ENCODE peak calls at places on chromosomes 2 and 18, in eight cellular contexts. F is effector memory CD4-positive, alpha-beta T cell; Q is aorta; X is cardiac muscle cell; Y is transverse colon; S is CD8-positive, alpha-beta T cell; D is suprapubic skin; M is GM23248. P is an unnamed sample. For H3K4me1, the result is how much of the 10 kb centered on the place peaks cover.

GRCh38 chr2:36356199-36356989 is 816 bp downstream of the CRIM1 start:
- DNase-seq in F (no peak), Q (peak), X (peak), Y (peak), S (no peak), D (peak), M (peak), P (peak)

GRCh38 chr18:45009766-45010165 is 329.1 kb downstream of the SETBP1 start:
- DNase-seq in F (no peak), Q (no peak), X (no peak), Y (no peak), S (no peak), D (no peak), M (no peak), P (no peak)

GRCh38 chr2:150931447-150931846 is 330.2 kb downstream of the RBM43 start:
- DNase-seq in F (no peak), Q (no peak), X (no peak), Y (no peak), S (no peak), D (no peak), M (no peak), P (peak)

GRCh38 chr18:67766930-67767329 is 250.4 kb upstream of the DSEL start:
- DNase-seq in F (no peak), Q (no peak), X (peak), Y (no peak), S (no peak), D (no peak), M (peak), P (no peak)

GRCh38 chr2:111702119-111702808 is 181.7 kb downstream of the ANAPC1 start:
- DNase-seq in F (peak), Q (peak), X (peak), Y (peak), S (no peak), D (peak), M (peak), P (peak)

GRCh38 chr2:170087394-170087793 is 90.6 kb upstream of the MYO3B start:
- DNase-seq in F (no peak), Q (no peak), X (no peak), Y (no peak), S (no peak), D (no peak), M (no peak), P (no peak)

GRCh38 chr2:217983276-217984233 is 19.2 kb downstream of the TNS1 start:
- DNase-seq in F (no peak), Q (no peak), X (no peak), Y (no peak), S (no peak), D (peak), M (no peak), P (no peak)

GRCh38 chr2:163369111-163369510 is 366.7 kb downstream of the FIGN start:
- DNase-seq in F (no peak), Q (no peak), X (no peak), Y (no peak), S (no peak), D (no peak), M (no peak), P (no peak)

GRCh38 chr18:3067213-3068118 is 54.5 kb upstream of the LPIN2 start:
- DNase-seq in F (no peak), Q (no peak), X (no peak), Y (no peak), S (no peak), D (no peak), M (no peak), P (no peak)

GRCh38 chr2:42932271-42933151 is 140.1 kb upstream of the HAAO start:
- DNase-seq in F (no peak), Q (no peak), X (no peak), Y (no peak), S (no peak), D (no peak), M (no peak), P (no peak)
- H3K4me1 ChIP-seq in F (under half), Q (under half), X (under half), Y (under half), S (under half), D (half or more), M (under half), P (under half)

GRCh38 chr2:136230471-136230870 is 112.5 kb upstream of the CXCR4 start:
- DNase-seq in F (no peak), Q (no peak), X (no peak), Y (no peak), S (no peak), D (no peak), M (no peak), P (no peak)

GRCh38 chr2:136233315-136233714 is 115.4 kb upstream of the CXCR4 start:
- DNase-seq in F (no peak), Q (no peak), X (no peak), Y (no peak), S (no peak), D (no peak), M (no peak), P (no peak)

GRCh38 chr2:136235451-136236418 is 117.8 kb upstream of the CXCR4 start:
- DNase-seq in F (no peak), Q (no peak), X (peak), Y (no peak), S (no peak), D (no peak), M (peak), P (no peak)

GRCh38 chr2:136234261-136234660 is 116.3 kb upstream of the CXCR4 start:
- DNase-seq in F (no peak), Q (no peak), X (no peak), Y (no peak), S (no peak), D (no peak), M (no peak), P (no peak)

GRCh38 chr2:136232447-136233172 is 114.7 kb upstream of the CXCR4 start:
- DNase-seq in F (no peak), Q (no peak), X (no peak), Y (no peak), S (no peak), D (no peak), M (no peak), P (no peak)
- H3K4me1 ChIP-seq in F (under half), Q (under half), X (under half), Y (under half), S (under half), D (under half), M (under half), P (under half)

GRCh38 chr2:68237976-68238580 is 14.3 kb downstream of the PPP3R1 start:
- DNase-seq in F (no peak), Q (no peak), X (no peak), Y (no peak), S (no peak), D (no peak), M (peak), P (peak)
- H3K4me1 ChIP-seq in F (under half), Q (under half), X (under half), Y (under half), S (half or more), D (half or more), M (half or more), P (under half)

DNA sequence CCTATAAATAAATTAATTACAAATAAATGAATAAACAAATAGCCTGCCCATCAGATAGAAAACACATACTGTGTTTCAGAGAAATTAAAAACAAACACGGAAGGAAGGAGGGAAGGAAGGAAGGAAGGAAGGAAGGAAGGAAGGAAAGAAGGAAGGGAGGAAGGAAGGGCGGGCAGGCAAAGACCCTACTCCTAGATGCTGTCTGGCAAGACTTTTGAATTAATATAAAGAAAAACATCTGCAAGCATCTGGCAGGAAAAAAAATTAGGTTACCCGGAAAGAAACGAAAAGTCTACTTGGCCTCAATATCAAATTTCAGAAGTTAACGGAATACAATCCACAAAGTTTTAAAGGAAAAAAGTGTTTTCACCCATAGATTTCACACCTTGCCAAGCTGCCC is 49.1 kb downstream of the LOXHD1 start:
- DNase-seq in F (no peak), Q (no peak), X (no peak), Y (no peak), S (no peak), D (no peak), M (no peak), P (no peak)
- H3K4me1 ChIP-seq in F (under half), Q (under half), X (under half), Y (under half), S (under half), D (under half), M (under half), P (under half)

GRCh38 chr18:58100154-58100553 is 56.1 kb downstream of the NEDD4L start:
- DNase-seq in F (no peak), Q (no peak), X (no peak), Y (no peak), S (no peak), D (no peak), M (no peak), P (no peak)
- H3K4me1 ChIP-seq in F (under half), Q (under half), X (under half), Y (under half), S (under half), D (under half), M (under half), P (under half)

DNA sequence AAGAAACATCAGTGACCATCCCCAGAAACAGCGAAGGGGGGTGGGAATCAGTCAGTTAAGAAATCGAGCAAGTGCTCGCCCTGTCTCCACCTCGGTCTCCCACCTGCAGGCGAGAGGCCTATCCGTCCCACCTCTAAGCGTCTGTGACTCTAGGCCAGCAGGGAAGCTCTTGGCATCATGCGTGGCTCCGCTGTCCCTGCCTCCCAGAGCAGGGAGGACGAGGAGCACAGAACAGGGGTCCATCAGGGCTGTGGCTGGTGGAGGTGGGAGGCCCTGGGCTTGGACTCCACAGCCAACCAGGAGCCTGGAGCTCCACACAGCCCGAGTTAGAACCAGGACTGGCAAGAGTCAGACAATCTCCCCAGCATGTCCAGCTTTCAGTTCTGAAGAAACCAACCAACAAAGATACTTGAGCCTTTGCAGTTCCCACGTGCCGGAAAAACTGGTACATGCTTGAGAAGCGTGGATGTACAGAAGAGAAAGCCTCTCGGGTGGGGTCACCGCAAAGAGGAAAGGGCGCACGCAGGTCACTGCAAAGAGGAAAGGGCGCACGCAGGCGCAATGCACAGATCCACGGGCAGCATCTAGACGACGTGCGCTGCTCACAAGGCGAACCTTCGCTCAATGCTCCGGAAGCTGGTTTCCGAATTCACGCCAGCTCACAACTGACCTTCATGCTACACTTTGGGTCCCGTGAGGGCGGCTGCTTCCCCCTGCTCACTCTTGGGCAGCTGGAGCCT is 104.5 kb upstream of the ALKAL2 start:
- DNase-seq in F (no peak), Q (no peak), X (no peak), Y (no peak), S (no peak), D (no peak), M (no peak), P (no peak)
- H3K4me1 ChIP-seq in F (under half), Q (under half), X (under half), Y (under half), S (under half), D (under half), M (under half), P (under half)

GRCh38 chr18:22912835-22913234 is 20.3 kb upstream of the RBBP8 start:
- DNase-seq in F (no peak), Q (no peak), X (peak), Y (no peak), S (no peak), D (no peak), M (peak), P (no peak)
- H3K4me1 ChIP-seq in F (under half), Q (under half), X (under half), Y (under half), S (under half), D (under half), M (under half), P (under half)

GRCh38 chr18:58534535-58535301 is 94.2 kb downstream of the ALPK2 start:
- DNase-seq in F (no peak), Q (no peak), X (no peak), Y (no peak), S (no peak), D (no peak), M (no peak), P (no peak)
- H3K4me1 ChIP-seq in F (under half), Q (under half), X (half or more), Y (under half), S (under half), D (under half), M (under half), P (under half)